ENCODE peak calls at places on chromosomes 4 and X, in nine cellular contexts. I is stimulated activated CD8-positive, alpha-beta memory T cell treated with anti-CD3 and anti-CD28 coated beads, Interleukin-7, amount 100 ng/mL, for 24 hours; R is epithelial cell of prostate; Y is right atrium auricular region; G is H4; U is pancreas; T is HTR-8/SVneo; L is activated naive CD8-positive, alpha-beta T cell treated with anti-CD3 and anti-CD28 coated beads, Interleukin-2, amount 50 U/mL, for 24 hours; O is epithelial cell of esophagus. S is an unnamed sample.

GRCh38 chrX:48468693-48469691 is 1.1 kb downstream of the SLC38A5 start:
- DNase-seq in I (peak; percentile 18), R (no peak), Y (no peak), G (no peak), U (no peak), T (no peak), L (peak; percentile 59), O (no peak), S (no peak)

GRCh38 chr4:8063974-8064563 is 94.5 kb downstream of the ABLIM2 start:
- DNase-seq in I (no peak), R (no peak), Y (no peak), G (no peak), U (no peak), T (no peak), L (no peak), O (no peak), S (no peak)

GRCh38 chr4:15965325-15965724 is 2.4 kb upstream of the FGFBP2 start:
- DNase-seq in I (no peak), R (no peak), Y (no peak), G (no peak), U (no peak), T (no peak), L (no peak), O (no peak), S (no peak)

GRCh38 chr4:154490589-154491340 is 834 bp downstream of the DCHS2 start:
- DNase-seq in I (no peak), R (no peak), Y (no peak), G (no peak), U (no peak), T (no peak), L (peak; percentile 35), O (peak; percentile 24), S (peak; percentile 72)

GRCh38 chrX:68898661-68899060 is 69.8 kb downstream of the EFNB1 start:
- DNase-seq in I (no peak), R (no peak), Y (no peak), G (no peak), U (no peak), T (no peak), L (no peak), O (no peak), S (no peak)

GRCh38 chr4:151304755-151305154 is 20.6 kb downstream of the SH3D19 start:
- DNase-seq in I (no peak), R (peak; percentile 24), Y (no peak), G (peak; percentile 24), U (no peak), T (no peak), L (no peak), O (peak; percentile 29), S (no peak)

GRCh38 chr4:11073621-11074051 is 355.1 kb downstream of the HS3ST1 start:
- DNase-seq in I (no peak), R (no peak), Y (peak; percentile 87), G (peak; percentile 72), U (no peak), T (no peak), L (no peak), O (peak; percentile 48), S (no peak)

GRCh38 chr4:143768007-143768591 is 67.6 kb upstream of the FREM3 start:
- DNase-seq in I (no peak), R (no peak), Y (no peak), G (peak; percentile 74), U (no peak), T (no peak), L (no peak), O (no peak), S (no peak)

GRCh38 chr4:153204247-153205027 is at the start of gene TRIM2:
- DNase-seq in I (no peak), R (no peak), Y (peak; percentile 86), G (peak; percentile 69), U (peak; percentile 82), T (peak; percentile 36), L (no peak), O (peak; percentile 55), S (peak; percentile 85)

GRCh38 chrX:118660085-118660484 is 67.3 kb upstream of the IL13RA1 start:
- DNase-seq in I (no peak), R (no peak), Y (no peak), G (no peak), U (no peak), T (no peak), L (no peak), O (no peak), S (no peak)

GRCh38 chr4:122577808-122578781 is 42.8 kb downstream of the IL21 start:
- DNase-seq in I (peak; percentile 42), R (no peak), Y (no peak), G (peak; percentile 42), U (peak; percentile 33), T (peak; percentile 63), L (peak; percentile 73), O (peak; percentile 57), S (peak; percentile 50)

GRCh38 chr4:126106658-126107057 is 791.9 kb downstream of the FAT4 start:
- DNase-seq in I (no peak), R (no peak), Y (no peak), G (peak; percentile 12), U (no peak), T (no peak), L (no peak), O (peak; percentile 2), S (no peak)

GRCh38 chr4:4870493-4871266 is 11.2 kb downstream of the MSX1 start:
- DNase-seq in I (no peak), R (no peak), Y (no peak), G (no peak), U (no peak), T (no peak), L (no peak), O (no peak), S (no peak)

GRCh38 chr4:7656244-7656800 is 221.6 kb upstream of the PSAPL1 start:
- DNase-seq in I (no peak), R (no peak), Y (no peak), G (no peak), U (no peak), T (no peak), L (no peak), O (no peak), S (no peak)

GRCh38 chrX:96440941-96441340 is 243.7 kb upstream of the DIAPH2 start:
- DNase-seq in I (no peak), R (no peak), Y (no peak), G (no peak), U (no peak), T (no peak), L (no peak), O (no peak), S (no peak)

GRCh38 chr4:147303506-147303905 is 177.4 kb upstream of the EDNRA start:
- DNase-seq in I (no peak), R (no peak), Y (no peak), G (no peak), U (no peak), T (no peak), L (no peak), O (no peak), S (no peak)

GRCh38 chr4:110344165-110344564 is 131.8 kb upstream of the ENPEP start:
- DNase-seq in I (no peak), R (no peak), Y (no peak), G (no peak), U (no peak), T (no peak), L (no peak), O (peak; percentile 19), S (no peak)

GRCh38 chrX:119791437-119792231 is at the start of gene RPL39:
- DNase-seq in I (peak; percentile 51), R (peak; percentile 46), Y (peak; percentile 77), G (peak; percentile 86), U (peak; percentile 80), T (peak; percentile 56), L (peak; percentile 77), O (peak; percentile 89), S (peak; percentile 71)

GRCh38 chr4:112063260-112063659 is 82.0 kb upstream of the FAM241A start:
- DNase-seq in I (no peak), R (no peak), Y (no peak), G (no peak), U (no peak), T (no peak), L (no peak), O (peak; percentile 20), S (no peak)

GRCh38 chrX:111671668-111672067 is 9.3 kb upstream of the ALG13 start:
- DNase-seq in I (no peak), R (no peak), Y (no peak), G (no peak), U (no peak), T (no peak), L (no peak), O (no peak), S (no peak)

GRCh38 chr4:94390804-94391410 is 48.3 kb upstream of the HPGDS start:
- DNase-seq in I (no peak), R (no peak), Y (no peak), G (no peak), U (no peak), T (no peak), L (peak; percentile 8), O (peak; percentile 23), S (no peak)

GRCh38 chr4:141124224-141124623 is 9.0 kb downstream of the RNF150 start:
- DNase-seq in I (no peak), R (no peak), Y (no peak), G (no peak), U (no peak), T (no peak), L (no peak), O (no peak), S (no peak)

GRCh38 chrX:133985164-133986007 is at the start of gene GPC3:
- DNase-seq in I (peak; percentile 1), R (no peak), Y (no peak), G (no peak), U (peak; percentile 43), T (no peak), L (peak; percentile 24), O (peak; percentile 45), S (no peak)

GRCh38 chr4:134202136-134202535 is 547 bp upstream of the PABPC4L start:
- DNase-seq in I (no peak), R (no peak), Y (no peak), G (no peak), U (no peak), T (no peak), L (no peak), O (no peak), S (no peak)